ENCODE peak calls at places on chromosomes 12 and 14, in seven cellular contexts. One of them, this sample, is unnamed. For H3K4me1, the result is how much of the 10 kb centered on the place peaks cover.

GRCh38 chr14:21825147-21825743 is 151.6 kb upstream of the OR4E1 start:
- DNase-seq in GM23248: peak
- DNase-seq in breast epithelium: no peak
- DNase-seq in right cardiac atrium: no peak
- DNase-seq in cardiac muscle cell: peak
- DNase-seq in ovary: no peak
- DNase-seq in aorta: no peak
- DNase-seq in this sample: no peak

GRCh38 chr14:52494444-52494843 is 57.9 kb downstream of the TXNDC16 start:
- DNase-seq in GM23248: peak
- DNase-seq in breast epithelium: no peak
- DNase-seq in right cardiac atrium: no peak
- DNase-seq in cardiac muscle cell: no peak
- DNase-seq in ovary: no peak
- DNase-seq in aorta: no peak
- DNase-seq in this sample: no peak

GRCh38 chr12:131491887-131492490 is 218.9 kb upstream of the SFSWAP start:
- DNase-seq in GM23248: no peak
- DNase-seq in breast epithelium: no peak
- DNase-seq in right cardiac atrium: no peak
- DNase-seq in cardiac muscle cell: no peak
- DNase-seq in ovary: no peak
- DNase-seq in aorta: no peak
- DNase-seq in this sample: no peak

GRCh38 chr12:84814664-84815245 is 97.8 kb downstream of the SLC6A15 start:
- DNase-seq in GM23248: peak
- DNase-seq in breast epithelium: no peak
- DNase-seq in right cardiac atrium: no peak
- DNase-seq in cardiac muscle cell: no peak
- DNase-seq in ovary: no peak
- DNase-seq in aorta: no peak
- DNase-seq in this sample: no peak

GRCh38 chr12:104340177-104340576 is 36.6 kb downstream of the EID3 start:
- DNase-seq in GM23248: peak
- DNase-seq in breast epithelium: no peak
- DNase-seq in right cardiac atrium: no peak
- DNase-seq in cardiac muscle cell: no peak
- DNase-seq in ovary: no peak
- DNase-seq in aorta: no peak
- DNase-seq in this sample: no peak

GRCh38 chr14:39376671-39377403 is 55.4 kb downstream of the FBXO33 start:
- DNase-seq in GM23248: peak
- DNase-seq in breast epithelium: no peak
- DNase-seq in right cardiac atrium: no peak
- DNase-seq in cardiac muscle cell: peak
- DNase-seq in ovary: no peak
- DNase-seq in aorta: no peak
- DNase-seq in this sample: no peak

GRCh38 chr12:76240281-76240680 is 107.9 kb downstream of the BBS10 start:
- DNase-seq in GM23248: no peak
- DNase-seq in breast epithelium: no peak
- DNase-seq in right cardiac atrium: no peak
- DNase-seq in cardiac muscle cell: peak
- DNase-seq in ovary: no peak
- DNase-seq in aorta: no peak
- DNase-seq in this sample: peak

GRCh38 chr12:91178139-91178561 is 4.5 kb downstream of the DCN start:
- DNase-seq in GM23248: peak
- DNase-seq in breast epithelium: no peak
- DNase-seq in right cardiac atrium: no peak
- DNase-seq in cardiac muscle cell: peak
- DNase-seq in ovary: peak
- DNase-seq in aorta: no peak
- DNase-seq in this sample: no peak

GRCh38 chr14:20116748-20117147 is 6.2 kb downstream of the OR4K17 start:
- DNase-seq in GM23248: no peak
- DNase-seq in breast epithelium: no peak
- DNase-seq in right cardiac atrium: no peak
- DNase-seq in cardiac muscle cell: no peak
- DNase-seq in ovary: no peak
- DNase-seq in aorta: no peak
- DNase-seq in this sample: no peak

GRCh38 chr14:50763386-50764007 is 67.5 kb downstream of the NIN start:
- DNase-seq in GM23248: peak
- DNase-seq in breast epithelium: no peak
- DNase-seq in right cardiac atrium: no peak
- DNase-seq in cardiac muscle cell: peak
- DNase-seq in ovary: no peak
- DNase-seq in aorta: no peak
- DNase-seq in this sample: no peak

GRCh38 chr12:57086951-57087688 is 1.8 kb upstream of the NAB2 start:
- DNase-seq in GM23248: peak
- DNase-seq in breast epithelium: peak
- DNase-seq in right cardiac atrium: peak
- DNase-seq in cardiac muscle cell: peak
- DNase-seq in ovary: peak
- DNase-seq in aorta: peak
- DNase-seq in this sample: peak

GRCh38 chr12:46179693-46180452 is 89.0 kb downstream of the SLC38A1 start:
- DNase-seq in GM23248: no peak
- DNase-seq in breast epithelium: no peak
- DNase-seq in right cardiac atrium: no peak
- DNase-seq in cardiac muscle cell: no peak
- DNase-seq in ovary: no peak
- DNase-seq in aorta: no peak
- DNase-seq in this sample: no peak

GRCh38 chr12:13000616-13000934 is 510 bp upstream of the HEBP1 start:
- DNase-seq in GM23248: peak
- DNase-seq in breast epithelium: peak
- DNase-seq in right cardiac atrium: no peak
- DNase-seq in cardiac muscle cell: no peak
- DNase-seq in ovary: no peak
- DNase-seq in aorta: no peak
- DNase-seq in this sample: peak

GRCh38 chr12:124694846-124695497 is 127.6 kb upstream of the NCOR2 start:
- DNase-seq in GM23248: peak
- DNase-seq in breast epithelium: no peak
- DNase-seq in right cardiac atrium: peak
- DNase-seq in cardiac muscle cell: peak
- DNase-seq in ovary: no peak
- DNase-seq in aorta: peak
- DNase-seq in this sample: no peak

GRCh38 chr12:95790912-95791849 is 617 bp upstream of the NTN4 start:
- DNase-seq in GM23248: peak
- DNase-seq in breast epithelium: no peak
- DNase-seq in right cardiac atrium: peak
- DNase-seq in cardiac muscle cell: peak
- DNase-seq in ovary: peak
- DNase-seq in aorta: peak
- DNase-seq in this sample: peak

GRCh38 chr14:20686386-20687143 is 2.0 kb upstream of the ANG start:
- DNase-seq in GM23248: no peak
- DNase-seq in breast epithelium: no peak
- DNase-seq in right cardiac atrium: no peak
- DNase-seq in cardiac muscle cell: no peak
- DNase-seq in ovary: no peak
- DNase-seq in aorta: no peak
- DNase-seq in this sample: peak

GRCh38 chr14:23538785-23539184 is 12.8 kb downstream of the ZFHX2 start:
- DNase-seq in GM23248: peak
- DNase-seq in breast epithelium: no peak
- DNase-seq in right cardiac atrium: peak
- DNase-seq in cardiac muscle cell: peak
- DNase-seq in ovary: no peak
- DNase-seq in aorta: no peak
- DNase-seq in this sample: no peak

DNA sequence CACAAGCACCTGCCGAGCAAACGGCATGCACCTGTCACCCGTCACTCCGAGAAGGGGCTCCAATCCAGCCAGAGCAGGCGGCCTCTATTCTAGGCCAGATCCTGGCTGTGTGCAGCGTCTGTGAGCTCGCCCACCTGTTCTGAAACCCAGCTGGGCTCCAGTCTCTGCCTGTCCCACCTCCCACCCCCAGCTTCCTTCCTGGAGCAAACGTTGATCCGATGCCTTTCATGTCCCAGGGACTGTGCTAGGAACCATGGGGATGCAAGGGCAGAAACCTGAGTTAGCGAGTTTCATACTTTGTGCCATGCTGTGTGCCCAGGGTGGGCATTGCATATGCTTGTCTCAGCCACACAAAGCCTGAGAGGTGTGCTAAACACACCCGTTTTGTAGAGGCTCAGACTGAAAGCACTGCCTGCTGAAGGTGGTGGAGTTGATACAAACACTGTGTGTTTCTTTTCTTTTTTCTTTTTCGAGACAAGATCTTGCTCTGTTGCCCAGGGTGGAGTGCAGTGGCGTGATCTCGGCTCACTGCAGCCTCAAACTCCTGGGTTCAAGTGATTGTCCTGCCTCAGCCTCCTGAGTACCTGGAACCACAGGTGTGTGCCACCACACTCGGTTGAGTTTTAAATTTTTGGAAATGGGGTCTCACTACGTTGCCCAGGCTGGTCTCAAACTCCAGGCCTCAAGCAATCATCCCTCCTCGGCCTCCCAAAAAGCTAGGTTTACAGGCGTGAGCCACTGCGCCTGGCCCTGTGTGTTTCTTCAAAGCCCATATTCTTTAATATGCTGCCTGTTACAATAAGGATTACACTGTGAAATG is 84.1 kb upstream of the MED13L start:
- DNase-seq in GM23248: no peak
- DNase-seq in breast epithelium: no peak
- DNase-seq in right cardiac atrium: no peak
- DNase-seq in cardiac muscle cell: no peak
- DNase-seq in ovary: no peak
- DNase-seq in aorta: no peak
- DNase-seq in this sample: no peak
- H3K4me3 ChIP-seq in GM23248: no peak
- H3K4me3 ChIP-seq in breast epithelium: no peak
- H3K4me3 ChIP-seq in right cardiac atrium: no peak
- H3K4me3 ChIP-seq in cardiac muscle cell: no peak
- H3K4me3 ChIP-seq in ovary: no peak
- H3K4me3 ChIP-seq in aorta: no peak
- H3K4me3 ChIP-seq in this sample: no peak

DNA sequence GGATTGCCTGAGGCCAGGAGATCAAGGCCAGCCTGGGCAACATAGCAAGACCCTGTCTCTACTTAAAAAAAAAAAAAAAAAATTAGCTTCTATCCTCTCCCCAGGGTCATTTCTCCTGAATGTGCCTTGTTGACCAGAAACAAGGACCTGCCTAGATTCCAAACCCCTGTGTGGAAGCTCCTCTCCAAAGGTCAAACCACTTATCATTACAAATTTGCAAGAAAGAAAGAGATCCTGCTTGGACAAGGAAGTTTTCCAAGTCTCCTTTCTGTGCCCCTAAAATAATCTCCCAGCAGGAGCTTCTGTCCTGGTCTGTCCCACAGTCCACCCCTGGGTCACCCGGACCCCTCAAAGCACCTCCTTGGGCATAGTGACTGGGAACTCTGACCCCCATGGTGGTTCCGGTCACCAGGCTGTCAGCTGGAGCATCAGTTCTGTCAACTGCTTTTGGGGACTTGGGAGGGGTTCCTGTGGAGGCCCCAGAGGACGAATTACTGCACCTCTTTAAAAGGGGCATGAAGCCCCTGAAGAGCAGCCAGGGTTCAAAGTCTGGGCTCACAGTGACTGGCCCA is 38.4 kb downstream of the ACTN1 start:
- DNase-seq in GM23248: no peak
- DNase-seq in breast epithelium: no peak
- DNase-seq in right cardiac atrium: no peak
- DNase-seq in cardiac muscle cell: no peak
- DNase-seq in ovary: no peak
- DNase-seq in aorta: no peak
- DNase-seq in this sample: no peak
- H3K4me1 ChIP-seq in GM23248: half or more
- H3K4me1 ChIP-seq in breast epithelium: half or more
- H3K4me1 ChIP-seq in right cardiac atrium: half or more
- H3K4me1 ChIP-seq in cardiac muscle cell: half or more
- H3K4me1 ChIP-seq in ovary: under half
- H3K4me1 ChIP-seq in aorta: under half
- H3K4me1 ChIP-seq in this sample: under half

GRCh38 chr12:122064034-122064777 is 14.3 kb upstream of the MLXIP start:
- DNase-seq in GM23248: peak
- DNase-seq in breast epithelium: no peak
- DNase-seq in right cardiac atrium: peak
- DNase-seq in cardiac muscle cell: peak
- DNase-seq in ovary: peak
- DNase-seq in aorta: peak
- DNase-seq in this sample: peak
- H3K4me3 ChIP-seq in GM23248: no peak
- H3K4me3 ChIP-seq in breast epithelium: no peak
- H3K4me3 ChIP-seq in right cardiac atrium: no peak
- H3K4me3 ChIP-seq in cardiac muscle cell: no peak
- H3K4me3 ChIP-seq in ovary: peak
- H3K4me3 ChIP-seq in aorta: no peak
- H3K4me3 ChIP-seq in this sample: no peak

GRCh38 chr12:52187640-52188039 is 4.2 kb downstream of the KRT80 start:
- DNase-seq in GM23248: no peak
- DNase-seq in breast epithelium: no peak
- DNase-seq in right cardiac atrium: no peak
- DNase-seq in cardiac muscle cell: no peak
- DNase-seq in ovary: no peak
- DNase-seq in aorta: no peak
- DNase-seq in this sample: no peak

GRCh38 chr12:52187206-52187605 is 4.6 kb downstream of the KRT80 start:
- DNase-seq in GM23248: no peak
- DNase-seq in breast epithelium: no peak
- DNase-seq in right cardiac atrium: no peak
- DNase-seq in cardiac muscle cell: no peak
- DNase-seq in ovary: no peak
- DNase-seq in aorta: no peak
- DNase-seq in this sample: no peak

GRCh38 chr12:52189376-52190174 is 2.2 kb downstream of the KRT80 start:
- DNase-seq in GM23248: peak
- DNase-seq in breast epithelium: no peak
- DNase-seq in right cardiac atrium: no peak
- DNase-seq in cardiac muscle cell: peak
- DNase-seq in ovary: no peak
- DNase-seq in aorta: no peak
- DNase-seq in this sample: no peak

GRCh38 chr12:52186135-52186840 is 5.5 kb downstream of the KRT80 start:
- DNase-seq in GM23248: peak
- DNase-seq in breast epithelium: no peak
- DNase-seq in right cardiac atrium: no peak
- DNase-seq in cardiac muscle cell: peak
- DNase-seq in ovary: no peak
- DNase-seq in aorta: no peak
- DNase-seq in this sample: no peak

GRCh38 chr12:52188658-52189057 is 3.2 kb downstream of the KRT80 start:
- DNase-seq in GM23248: no peak
- DNase-seq in breast epithelium: no peak
- DNase-seq in right cardiac atrium: no peak
- DNase-seq in cardiac muscle cell: no peak
- DNase-seq in ovary: no peak
- DNase-seq in aorta: no peak
- DNase-seq in this sample: no peak
- H3K4me1 ChIP-seq in GM23248: half or more
- H3K4me1 ChIP-seq in breast epithelium: under half
- H3K4me1 ChIP-seq in right cardiac atrium: under half
- H3K4me1 ChIP-seq in cardiac muscle cell: under half
- H3K4me1 ChIP-seq in ovary: under half
- H3K4me1 ChIP-seq in aorta: under half
- H3K4me1 ChIP-seq in this sample: under half

GRCh38 chr14:55130194-55130550 is 1.1 kb downstream of the LGALS3 start:
- DNase-seq in GM23248: peak
- DNase-seq in breast epithelium: no peak
- DNase-seq in right cardiac atrium: no peak
- DNase-seq in cardiac muscle cell: peak
- DNase-seq in ovary: no peak
- DNase-seq in aorta: no peak
- DNase-seq in this sample: no peak
- H3K4me3 ChIP-seq in GM23248: peak
- H3K4me3 ChIP-seq in breast epithelium: peak
- H3K4me3 ChIP-seq in right cardiac atrium: peak
- H3K4me3 ChIP-seq in cardiac muscle cell: peak
- H3K4me3 ChIP-seq in ovary: peak
- H3K4me3 ChIP-seq in aorta: peak
- H3K4me3 ChIP-seq in this sample: peak